ENCODE peak calls at places on chromosome 7, in six cellular contexts. M is HepG2, S is GM23338, N is IMR-90, R is fibroblast of lung, X is hepatocyte. K is an unnamed sample.

GRCh38 chr7:85682819-85683218 is 496.0 kb upstream of the SEMA3D start:
- DNase-seq in M (no peak), S (no peak), N (peak; percentile 8), R (peak; percentile 61), X (no peak), K (no peak)

GRCh38 chr7:68505721-68506120 is 1092.6 kb upstream of the AUTS2 start:
- DNase-seq in M (no peak), S (no peak), N (no peak), R (no peak), X (no peak), K (no peak)

GRCh38 chr7:102412548-102412947 is 16.4 kb downstream of the PRKRIP1 start:
- DNase-seq in M (no peak), S (peak; percentile 80), N (peak; percentile 13), R (peak; percentile 25), X (no peak), K (peak; percentile 43)

GRCh38 chr7:32901629-32902028 is 10.1 kb upstream of the KBTBD2 start:
- DNase-seq in M (no peak), S (no peak), N (no peak), R (no peak), X (no peak), K (no peak)

GRCh38 chr7:1641661-1642260 is 28.3 kb upstream of the ELFN1 start:
- DNase-seq in M (no peak), S (no peak), N (no peak), R (no peak), X (no peak), K (no peak)

GRCh38 chr7:98420966-98421612 is 20.2 kb upstream of the BAIAP2L1 start:
- DNase-seq in M (peak; percentile 76), S (peak; percentile 95), N (no peak), R (peak; percentile 17), X (peak; percentile 92), K (peak; percentile 90)

GRCh38 chr7:94478648-94479214 is 30.9 kb upstream of the CASD1 start:
- DNase-seq in M (no peak), S (no peak), N (no peak), R (no peak), X (no peak), K (no peak)

GRCh38 chr7:2661096-2661449 is 26.9 kb upstream of the AMZ1 start:
- DNase-seq in M (no peak), S (no peak), N (no peak), R (no peak), X (no peak), K (no peak)

GRCh38 chr7:16794990-16795389 is 9.8 kb downstream of the AGR2 start:
- DNase-seq in M (no peak), S (no peak), N (no peak), R (no peak), X (no peak), K (no peak)
- H2AFZ ChIP-seq in M (no peak overlapping the region), S (no peak overlapping the region), N (no peak overlapping the region), R (no peak overlapping the region), X (no peak overlapping the region), K (no peak overlapping the region)

DNA sequence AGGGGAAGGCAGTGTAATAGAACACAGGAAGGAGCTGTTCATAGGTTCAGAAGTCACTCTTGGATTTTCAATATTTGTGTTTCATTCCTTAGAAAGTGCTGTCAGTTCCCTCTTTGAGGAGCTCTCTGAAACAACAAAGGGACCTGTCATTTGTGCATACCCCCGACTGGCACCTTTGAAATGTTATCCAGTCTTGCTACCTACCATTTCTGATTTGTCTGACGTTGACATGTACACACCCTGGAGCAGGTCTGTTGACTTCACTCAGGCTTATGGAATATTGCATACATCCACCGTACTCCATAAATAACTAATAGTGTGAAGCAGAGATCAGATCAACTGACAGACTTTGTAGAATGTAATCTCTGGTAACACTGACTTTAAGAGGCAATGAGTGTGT is 189.8 kb downstream of the DPP6 start:
- DNase-seq in M (no peak), S (no peak), N (no peak), R (no peak), X (no peak), K (no peak)
- H3K27me3 ChIP-seq in M (no peaks in the 10 kb centered on the region), S (no peaks in the 10 kb centered on the region), N (no peaks in the 10 kb centered on the region), R (no peaks in the 10 kb centered on the region), X (no peaks in the 10 kb centered on the region), K (no peaks in the 10 kb centered on the region)

DNA sequence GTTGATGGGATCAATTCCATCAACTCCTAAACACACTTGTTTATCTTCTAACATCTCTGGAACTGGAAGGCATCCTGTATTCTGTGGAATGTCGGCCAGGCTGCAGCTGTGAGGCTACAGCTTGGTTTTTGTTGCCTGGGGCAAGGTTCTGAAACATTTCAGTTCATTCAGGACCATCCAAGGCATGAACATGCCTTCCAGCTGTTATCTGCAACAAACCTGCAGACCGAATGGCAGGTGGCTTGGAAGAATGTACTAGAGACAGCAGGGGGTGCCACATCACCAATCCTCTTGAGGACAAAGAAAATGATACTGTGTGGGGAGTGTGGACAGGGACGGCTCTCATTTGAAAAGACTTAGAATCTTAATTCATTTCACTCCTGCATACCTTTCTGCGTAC is 12.4 kb downstream of the PAPOLB start:
- DNase-seq in M (peak; percentile 48), S (peak; percentile 59), N (peak; percentile 26), R (peak; percentile 32), X (peak; percentile 42), K (peak; percentile 57)
- TF ChIP-seq CTCF in M (peak; percentile 76), S (peak; percentile 14), N (peak; percentile 24), R (peak; percentile 40), X (peak; percentile 28), K (peak; percentile 66)

GRCh38 chr7:17339139-17339538 is 40.7 kb downstream of the AHR start:
- DNase-seq in M (no peak), S (no peak), N (no peak), R (no peak), X (no peak), K (no peak)

GRCh38 chr7:17333227-17333626 is 34.8 kb downstream of the AHR start:
- DNase-seq in M (no peak), S (no peak), N (peak; percentile 12), R (no peak), X (no peak), K (no peak)

GRCh38 chr7:17331891-17332501 is 33.5 kb downstream of the AHR start:
- DNase-seq in M (no peak), S (no peak), N (peak; percentile 29), R (no peak), X (no peak), K (no peak)

GRCh38 chr7:17339952-17340351 is 41.5 kb downstream of the AHR start:
- DNase-seq in M (no peak), S (no peak), N (no peak), R (no peak), X (no peak), K (no peak)

DNA sequence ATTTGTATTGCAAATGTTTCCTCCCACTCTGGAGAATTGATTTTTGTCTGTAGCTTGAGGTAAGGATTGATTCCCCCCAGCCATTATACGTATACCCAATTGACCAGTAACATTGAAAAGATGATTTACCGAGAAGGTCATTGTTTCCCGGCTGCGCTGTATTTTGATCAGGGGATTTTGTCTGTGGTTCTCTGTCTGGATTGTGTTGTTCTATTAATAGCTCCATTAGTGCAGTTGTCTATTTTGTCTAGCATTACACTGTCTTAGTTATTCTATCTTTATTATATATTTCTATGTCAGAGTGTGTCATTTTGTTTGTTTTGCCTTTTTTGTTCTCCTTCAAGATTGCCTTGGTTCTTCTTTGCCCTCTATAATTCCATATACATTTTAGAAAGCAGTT is 37.7 kb downstream of the AHR start:
- DNase-seq in M (no peak), S (no peak), N (no peak), R (no peak), X (no peak), K (no peak)
- H2AFZ ChIP-seq in M (no peak overlapping the region), S (no peak overlapping the region), N (no peak overlapping the region), R (no peak overlapping the region), X (no peak overlapping the region), K (no peak overlapping the region)

DNA sequence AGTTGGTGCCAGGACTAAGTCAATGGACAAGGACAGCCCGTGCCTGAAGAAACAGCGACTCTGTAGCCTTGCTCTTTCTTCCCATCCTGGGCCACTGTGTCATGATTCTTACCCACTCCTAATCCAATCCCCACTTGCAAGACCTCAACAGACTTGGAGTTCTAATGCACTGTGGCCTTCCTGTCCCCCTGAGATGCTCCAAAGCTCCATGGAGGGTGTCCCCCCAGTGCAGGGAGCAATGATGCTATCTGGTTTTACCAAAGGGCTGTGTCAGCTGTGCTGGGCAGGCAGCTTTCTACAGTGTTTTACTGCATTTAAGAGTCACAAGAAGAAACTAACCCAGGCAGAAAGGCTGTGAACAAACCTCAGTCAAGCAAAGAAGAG is 108.1 kb downstream of the PRKAG2 start:
- DNase-seq in M (no peak), S (no peak), N (no peak), R (no peak), X (no peak), K (no peak)
- H3K27me3 ChIP-seq in M (peaks cover 2% of the 10 kb centered on the region), S (no peaks in the 10 kb centered on the region), N (peaks cover 81% of the 10 kb centered on the region), R (peaks cover 27% of the 10 kb centered on the region), X (no peaks in the 10 kb centered on the region), K (no peaks in the 10 kb centered on the region)

GRCh38 chr7:26553128-26553527 is 261.5 kb downstream of the SNX10 start:
- DNase-seq in M (no peak), S (no peak), N (no peak), R (no peak), X (no peak), K (peak; percentile 15)

GRCh38 chr7:26551740-26552139 is 260.1 kb downstream of the SNX10 start:
- DNase-seq in M (no peak), S (no peak), N (no peak), R (no peak), X (no peak), K (no peak)

GRCh38 chr7:26550492-26550891 is 258.8 kb downstream of the SNX10 start:
- DNase-seq in M (no peak), S (no peak), N (no peak), R (no peak), X (no peak), K (peak; percentile 56)

GRCh38 chr7:26555971-26556830 is 264.5 kb downstream of the SNX10 start:
- DNase-seq in M (no peak), S (no peak), N (no peak), R (no peak), X (no peak), K (no peak)

GRCh38 chr7:26553582-26553981 is 261.9 kb downstream of the SNX10 start:
- DNase-seq in M (no peak), S (no peak), N (no peak), R (no peak), X (no peak), K (no peak)
- TF ChIP-seq CTCF in M (no peak), S (no peak), N (no peak), R (no peak), X (no peak), K (no peak)

K was measured in PC-3.